ENCODE peak calls at places on chromosomes 16 and 17, in four cellular contexts. K is AG09319; U is activated T-helper 1 cell treated with anti-CD3 and anti-CD28 coated beads, Interleukin-12 subunit alpha, Interleukin-12 subunit beta, Interleukin-2, Interleukin-4 antibody, amounts not matched to agents 30 ng/mL and 10 ng/mL and 1 ng/mL, durations not matched to agents 14 hours and 24 hours and 36 hours; Z is mesothelial cell of epicardium. A is an unnamed sample.

GRCh38 chr17:17714261-17714866 is 33.1 kb downstream of the RAI1 start:
- DNase-seq in U (no peak), Z (no peak), K (no peak), A (no peak)

GRCh38 chr17:9994761-9995160 is 89.7 kb upstream of the RCVRN start:
- DNase-seq in U (no peak), Z (no peak), K (no peak), A (no peak)

GRCh38 chr17:82257473-82257872 is 16.0 kb downstream of the CSNK1D start:
- DNase-seq in K (no peak), U (no peak), Z (no peak), A (no peak)

GRCh38 chr17:57810740-57811632 is 38.9 kb downstream of the MRPS23 start:
- DNase-seq in Z (peak), U (no peak), K (no peak), A (no peak)

GRCh38 chr17:80377798-80378197 is 37.2 kb upstream of the ENDOV start:
- DNase-seq in U (no peak), Z (no peak), K (no peak), A (no peak)

GRCh38 chr17:79783891-79784290 is 5.9 kb downstream of the CBX2 start:
- DNase-seq in K (no peak), U (no peak), Z (no peak), A (no peak)

GRCh38 chr17:699350-699749 is 15.3 kb downstream of the VPS53 start:
- DNase-seq in Z (no peak), K (no peak), U (no peak), A (no peak)

GRCh38 chr17:5418858-5419355 is 555 bp downstream of the NUP88 start:
- DNase-seq in Z (no peak), K (no peak), U (peak), A (peak)

GRCh38 chr17:83156408-83156807 is 77.0 kb downstream of the METRNL start:
- DNase-seq in U (no peak), Z (no peak), K (no peak), A (peak)

GRCh38 chr17:40110457-40110856 is 10.1 kb upstream of the NR1D1 start:
- DNase-seq in U (no peak), Z (no peak), K (no peak), A (no peak)

GRCh38 chr16:70630960-70631745 is 15.2 kb upstream of the IL34 start:
- DNase-seq in K (no peak), U (no peak), Z (no peak), A (no peak)

GRCh38 chr17:30336369-30337171 is 2.7 kb upstream of the TMIGD1 start:
- DNase-seq in K (no peak), U (peak), Z (no peak), A (no peak)

GRCh38 chr16:55773859-55774549 is 58.9 kb downstream of the CES1 start:
- DNase-seq in K (no peak), U (no peak), Z (no peak), A (no peak)

A was measured in left lobe of liver.